ENCODE peak calls at places on chromosomes 16 and 17, in ten cellular contexts. K is cardiac muscle cell, E is dorsolateral prefrontal cortex, B is transverse colon, W is endodermal cell, I is sigmoid colon, X is nephron progenitor cell, S is upper lobe of left lung, L is Caco-2, H is heart left ventricle. F is an unnamed sample.

GRCh38 chr17:7262192-7263070 is at the start of gene CLDN7:
- DNase-seq in K (no peak), E (no peak), B (peak), W (peak), I (no peak), X (peak), S (peak), L (peak), H (no peak), F (no peak)

GRCh38 chr17:7959503-7960253 is 27.7 kb downstream of the CNTROB start:
- DNase-seq in K (no peak), E (no peak), B (no peak), W (no peak), I (no peak), X (no peak), S (peak), L (no peak), H (no peak), F (no peak)

GRCh38 chr16:4015275-4015990 is 100.8 kb downstream of the ADCY9 start:
- DNase-seq in K (no peak), E (no peak), B (no peak), W (no peak), I (no peak), X (no peak), S (no peak), L (peak), H (no peak), F (no peak)

GRCh38 chr16:29806641-29807425 is 504 bp downstream of the MAZ start:
- DNase-seq in K (peak), E (no peak), B (peak), W (peak), I (peak), X (peak), S (peak), L (peak), H (peak), F (no peak)

GRCh38 chr16:57023541-57024249 is 34.3 kb downstream of the NLRC5 start:
- DNase-seq in K (no peak), E (no peak), B (no peak), W (no peak), I (peak), X (no peak), S (no peak), L (no peak), H (no peak), F (no peak)

GRCh38 chr17:2395258-2396170 is 5.3 kb downstream of the MNT start:
- DNase-seq in K (peak), E (no peak), B (no peak), W (peak), I (peak), X (no peak), S (peak), L (no peak), H (peak), F (peak)

GRCh38 chr17:76056882-76057281 is 15.4 kb downstream of the SRP68 start:
- DNase-seq in K (no peak), E (no peak), B (no peak), W (no peak), I (no peak), X (no peak), S (no peak), L (no peak), H (no peak), F (no peak)

GRCh38 chr17:6666557-6666956 is 15.0 kb downstream of the C17orf100 start:
- DNase-seq in K (no peak), E (no peak), B (no peak), W (no peak), I (no peak), X (no peak), S (no peak), L (no peak), H (no peak), F (no peak)

GRCh38 chr17:1107777-1108559 is 71.8 kb downstream of the ABR start:
- DNase-seq in K (no peak), E (peak), B (peak), W (peak), I (no peak), X (no peak), S (no peak), L (peak), H (peak), F (no peak)

GRCh38 chr16:14372471-14372870 is 257.6 kb downstream of the PARN start:
- DNase-seq in K (no peak), E (no peak), B (no peak), W (no peak), I (no peak), X (peak), S (no peak), L (no peak), H (no peak), F (no peak)

GRCh38 chr16:26717826-26718225 is 348.9 kb upstream of the C16orf82 start:
- DNase-seq in K (no peak), E (no peak), B (no peak), W (no peak), I (no peak), X (peak), S (no peak), L (no peak), H (no peak), F (no peak)

GRCh38 chr16:2428051-2428786 is 1.0 kb upstream of the CCNF start:
- DNase-seq in K (peak), E (peak), B (peak), W (peak), I (peak), X (peak), S (peak), L (peak), H (peak), F (no peak)

GRCh38 chr16:795580-796229 is 4.8 kb downstream of the GNG13 start:
- DNase-seq in K (no peak), E (no peak), B (peak), W (no peak), I (no peak), X (no peak), S (no peak), L (peak), H (no peak), F (no peak)

GRCh38 chr17:72730091-72730490 is 362.4 kb downstream of the SLC39A11 start:
- DNase-seq in K (no peak), E (no peak), B (no peak), W (no peak), I (no peak), X (no peak), S (no peak), L (no peak), H (no peak), F (no peak)

GRCh38 chr17:27572665-27573064 is 58.3 kb upstream of the LGALS9 start:
- DNase-seq in K (no peak), E (no peak), B (no peak), W (peak), I (no peak), X (no peak), S (no peak), L (no peak), H (no peak), F (no peak)

GRCh38 chr17:39576187-39576586 is 31.5 kb downstream of the NEUROD2 start:
- DNase-seq in K (peak), E (peak), B (no peak), W (peak), I (no peak), X (peak), S (no peak), L (no peak), H (no peak), F (no peak)

GRCh38 chr17:42240201-42240600 is 36.0 kb downstream of the STAT5B start:
- DNase-seq in K (no peak), E (no peak), B (no peak), W (no peak), I (no peak), X (no peak), S (no peak), L (no peak), H (no peak), F (no peak)

GRCh38 chr16:22705799-22706198 is 108.2 kb upstream of the HS3ST2 start:
- DNase-seq in K (no peak), E (no peak), B (no peak), W (no peak), I (no peak), X (no peak), S (no peak), L (no peak), H (no peak), F (no peak)

GRCh38 chr16:89140401-89140800 is 31.1 kb upstream of the CDH15 start:
- DNase-seq in K (no peak), E (no peak), B (no peak), W (no peak), I (no peak), X (no peak), S (no peak), L (no peak), H (no peak), F (peak)

GRCh38 chr16:21005008-21005407 is 104.4 kb downstream of the LYRM1 start:
- DNase-seq in K (no peak), E (no peak), B (no peak), W (no peak), I (no peak), X (no peak), S (no peak), L (no peak), H (no peak), F (no peak)

DNA sequence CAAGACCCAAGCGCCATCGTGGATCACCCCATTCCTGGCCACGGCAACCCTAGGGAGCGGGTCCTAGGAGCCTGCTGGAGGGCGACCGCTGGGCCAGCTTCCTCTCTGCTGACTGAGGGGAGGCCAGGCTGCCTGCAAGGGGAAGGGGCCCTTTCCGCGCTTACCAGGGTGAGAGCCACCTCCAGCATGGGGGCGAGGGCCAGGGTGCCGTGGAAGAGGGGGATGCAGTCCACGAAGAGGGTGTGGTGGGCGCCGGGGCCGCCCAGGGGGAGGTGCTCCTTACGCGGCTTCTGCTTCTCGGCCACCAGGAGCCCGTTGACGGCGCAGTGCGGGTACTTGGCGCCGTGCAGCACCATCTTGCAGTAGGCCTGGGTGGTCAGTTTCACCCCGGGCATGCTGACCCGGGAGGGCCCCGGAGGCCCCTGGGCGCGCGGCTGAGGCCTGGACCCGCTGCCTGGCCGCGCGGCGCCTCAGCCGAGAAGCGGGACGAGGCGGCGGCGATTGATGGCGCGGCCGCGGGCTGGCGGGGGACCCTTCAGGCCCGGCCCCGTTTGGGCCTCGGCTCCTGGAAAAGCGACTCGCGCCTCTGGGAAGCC is 345 bp downstream of the EMC8 start:
- DNase-seq in K (no peak), E (no peak), B (peak), W (peak), I (no peak), X (no peak), S (peak), L (peak), H (peak), F (no peak)
- TF ChIP-seq CTCF in K (no peak), E (no peak), B (no peak), W (peak), I (no peak), X (no peak), S (no peak), L (no peak), H (no peak), F (no peak)

GRCh38 chr16:55055262-55055661 is 124.6 kb downstream of the IRX5 start:
- DNase-seq in K (no peak), E (no peak), B (no peak), W (no peak), I (no peak), X (no peak), S (no peak), L (peak), H (no peak), F (no peak)
- TF ChIP-seq CTCF in K (no peak), E (no peak), B (no peak), W (peak), I (no peak), X (no peak), S (no peak), L (no peak), H (no peak), F (no peak)

GRCh38 chr16:19601083-19601976 is 45.8 kb downstream of the VPS35L start:
- DNase-seq in K (peak), E (no peak), B (peak), W (peak), I (no peak), X (peak), S (no peak), L (no peak), H (no peak), F (no peak)
- TF ChIP-seq CTCF in K (peak), E (peak), B (peak), W (peak), I (peak), X (peak), S (peak), L (peak), H (peak), F (peak)

GRCh38 chr17:79331492-79331891 is 256.9 kb downstream of the ENGASE start:
- DNase-seq in K (no peak), E (no peak), B (no peak), W (no peak), I (no peak), X (no peak), S (no peak), L (no peak), H (no peak), F (no peak)

GRCh38 chr17:79326814-79327213 is 252.2 kb downstream of the ENGASE start:
- DNase-seq in K (no peak), E (no peak), B (no peak), W (no peak), I (no peak), X (no peak), S (no peak), L (no peak), H (no peak), F (no peak)

GRCh38 chr17:79332011-79332410 is 257.4 kb downstream of the ENGASE start:
- DNase-seq in K (no peak), E (no peak), B (no peak), W (no peak), I (no peak), X (no peak), S (no peak), L (no peak), H (no peak), F (no peak)

GRCh38 chr17:79330229-79330628 is 255.6 kb downstream of the ENGASE start:
- DNase-seq in K (no peak), E (no peak), B (no peak), W (no peak), I (no peak), X (no peak), S (no peak), L (no peak), H (no peak), F (no peak)

GRCh38 chr17:79330696-79331095 is 256.1 kb downstream of the ENGASE start:
- DNase-seq in K (no peak), E (no peak), B (no peak), W (no peak), I (no peak), X (no peak), S (no peak), L (no peak), H (no peak), F (no peak)
- TF ChIP-seq CTCF in K (no peak), E (no peak), B (no peak), W (no peak), I (no peak), X (no peak), S (no peak), L (no peak), H (no peak), F (no peak)

GRCh38 chr16:17589898-17590297 is 119.1 kb upstream of the XYLT1 start:
- DNase-seq in K (no peak), E (no peak), B (no peak), W (no peak), I (no peak), X (no peak), S (no peak), L (no peak), H (no peak), F (no peak)

GRCh38 chr16:17590711-17591654 is 120.2 kb upstream of the XYLT1 start:
- DNase-seq in K (no peak), E (no peak), B (no peak), W (no peak), I (no peak), X (no peak), S (no peak), L (no peak), H (no peak), F (no peak)

GRCh38 chr16:17591655-17592405 is 121.1 kb upstream of the XYLT1 start:
- DNase-seq in K (no peak), E (no peak), B (no peak), W (no peak), I (no peak), X (no peak), S (no peak), L (no peak), H (no peak), F (no peak)
- TF ChIP-seq CTCF in K (no peak), E (no peak), B (no peak), W (no peak), I (no peak), X (no peak), S (no peak), L (no peak), H (no peak), F (no peak)

GRCh38 chr16:5062790-5063765 is 2.7 kb downstream of the C16orf89 start:
- DNase-seq in K (no peak), E (no peak), B (no peak), W (peak), I (peak), X (no peak), S (no peak), L (no peak), H (no peak), F (peak)
- TF ChIP-seq CTCF in K (no peak), E (no peak), B (no peak), W (no peak), I (no peak), X (no peak), S (no peak), L (peak), H (no peak), F (no peak)

F was measured in CD14-positive monocyte.